ENCODE peak calls at places on chromosomes 13 and 19, in five cellular contexts. One of them, this sample, is unnamed.

GRCh38 chr19:12802267-12803106 is 618 bp downstream of the THSD8 start:
- DNase-seq in foreskin keratinocyte: no peak
- DNase-seq in upper lobe of right lung: no peak
- DNase-seq in A673: no peak
- DNase-seq in ascending aorta: no peak
- DNase-seq in this sample: no peak

GRCh38 chr13:96822900-96823299 is 171.4 kb downstream of the OXGR1 start:
- DNase-seq in foreskin keratinocyte: peak; percentile 13
- DNase-seq in upper lobe of right lung: no peak
- DNase-seq in A673: peak; percentile 24
- DNase-seq in ascending aorta: no peak
- DNase-seq in this sample: peak; percentile 12

GRCh38 chr19:57850553-57851017 is 926 bp downstream of the ZNF587 start:
- DNase-seq in foreskin keratinocyte: peak; percentile 69
- DNase-seq in upper lobe of right lung: no peak
- DNase-seq in A673: peak; percentile 58
- DNase-seq in ascending aorta: no peak
- DNase-seq in this sample: no peak

GRCh38 chr19:2242811-2243210 is 6.2 kb downstream of the SF3A2 start:
- DNase-seq in foreskin keratinocyte: no peak
- DNase-seq in upper lobe of right lung: no peak
- DNase-seq in A673: no peak
- DNase-seq in ascending aorta: no peak
- DNase-seq in this sample: no peak

GRCh38 chr13:25046274-25046984 is 49.5 kb upstream of the PABPC3 start:
- DNase-seq in foreskin keratinocyte: no peak
- DNase-seq in upper lobe of right lung: no peak
- DNase-seq in A673: peak; percentile 29
- DNase-seq in ascending aorta: no peak
- DNase-seq in this sample: no peak

GRCh38 chr19:1061987-1062386 is 5.0 kb upstream of the ARHGAP45 start:
- DNase-seq in foreskin keratinocyte: no peak
- DNase-seq in upper lobe of right lung: no peak
- DNase-seq in A673: no peak
- DNase-seq in ascending aorta: no peak
- DNase-seq in this sample: no peak

GRCh38 chr19:7550987-7551761 is 15.7 kb downstream of the PNPLA6 start:
- DNase-seq in foreskin keratinocyte: peak; percentile 44
- DNase-seq in upper lobe of right lung: peak; percentile 92
- DNase-seq in A673: peak; percentile 73
- DNase-seq in ascending aorta: peak; percentile 77
- DNase-seq in this sample: peak; percentile 65

GRCh38 chr19:43755256-43755801 is 567 bp upstream of the SMG9 start:
- DNase-seq in foreskin keratinocyte: peak; percentile 41
- DNase-seq in upper lobe of right lung: peak; percentile 92
- DNase-seq in A673: peak; percentile 85
- DNase-seq in ascending aorta: peak; percentile 84
- DNase-seq in this sample: peak; percentile 81

GRCh38 chr19:18270304-18270703 is 3.9 kb downstream of the IQCN start:
- DNase-seq in foreskin keratinocyte: no peak
- DNase-seq in upper lobe of right lung: no peak
- DNase-seq in A673: no peak
- DNase-seq in ascending aorta: no peak
- DNase-seq in this sample: no peak

GRCh38 chr19:14952767-14953166 is 11.5 kb downstream of the OR7C2 start:
- DNase-seq in foreskin keratinocyte: no peak
- DNase-seq in upper lobe of right lung: no peak
- DNase-seq in A673: no peak
- DNase-seq in ascending aorta: no peak
- DNase-seq in this sample: no peak

GRCh38 chr19:39093761-39094160 is 9.6 kb downstream of the ACP7 start:
- DNase-seq in foreskin keratinocyte: peak; percentile 57
- DNase-seq in upper lobe of right lung: no peak
- DNase-seq in A673: no peak
- DNase-seq in ascending aorta: no peak
- DNase-seq in this sample: peak; percentile 30

GRCh38 chr19:48498922-48499321 is 12.7 kb downstream of the LMTK3 start:
- DNase-seq in foreskin keratinocyte: no peak
- DNase-seq in upper lobe of right lung: no peak
- DNase-seq in A673: no peak
- DNase-seq in ascending aorta: no peak
- DNase-seq in this sample: no peak

GRCh38 chr13:25281193-25281936 is 5.9 kb downstream of the MTMR6 start:
- DNase-seq in foreskin keratinocyte: no peak
- DNase-seq in upper lobe of right lung: no peak
- DNase-seq in A673: peak; percentile 83
- DNase-seq in ascending aorta: no peak
- DNase-seq in this sample: no peak

GRCh38 chr19:36051236-36051635 is 2.8 kb downstream of the THAP8 start:
- DNase-seq in foreskin keratinocyte: no peak
- DNase-seq in upper lobe of right lung: no peak
- DNase-seq in A673: no peak
- DNase-seq in ascending aorta: no peak
- DNase-seq in this sample: no peak

GRCh38 chr13:98265669-98266551 is 88.8 kb upstream of the RNF113B start:
- DNase-seq in foreskin keratinocyte: no peak
- DNase-seq in upper lobe of right lung: no peak
- DNase-seq in A673: no peak
- DNase-seq in ascending aorta: no peak
- DNase-seq in this sample: no peak

GRCh38 chr13:65499251-65499650 is 1730.9 kb downstream of the PCDH9 start:
- DNase-seq in foreskin keratinocyte: no peak
- DNase-seq in upper lobe of right lung: no peak
- DNase-seq in A673: peak; percentile 4
- DNase-seq in ascending aorta: no peak
- DNase-seq in this sample: no peak

GRCh38 chr19:11142528-11143171 is 12.9 kb downstream of the SPC24 start:
- DNase-seq in foreskin keratinocyte: peak; percentile 73
- DNase-seq in upper lobe of right lung: peak; percentile 95
- DNase-seq in A673: peak; percentile 62
- DNase-seq in ascending aorta: peak; percentile 96
- DNase-seq in this sample: no peak
- TF ChIP-seq CTCF in foreskin keratinocyte: no peak
- TF ChIP-seq CTCF in upper lobe of right lung: no peak
- TF ChIP-seq CTCF in A673: no peak
- TF ChIP-seq CTCF in ascending aorta: no peak
- TF ChIP-seq CTCF in this sample: no peak

DNA sequence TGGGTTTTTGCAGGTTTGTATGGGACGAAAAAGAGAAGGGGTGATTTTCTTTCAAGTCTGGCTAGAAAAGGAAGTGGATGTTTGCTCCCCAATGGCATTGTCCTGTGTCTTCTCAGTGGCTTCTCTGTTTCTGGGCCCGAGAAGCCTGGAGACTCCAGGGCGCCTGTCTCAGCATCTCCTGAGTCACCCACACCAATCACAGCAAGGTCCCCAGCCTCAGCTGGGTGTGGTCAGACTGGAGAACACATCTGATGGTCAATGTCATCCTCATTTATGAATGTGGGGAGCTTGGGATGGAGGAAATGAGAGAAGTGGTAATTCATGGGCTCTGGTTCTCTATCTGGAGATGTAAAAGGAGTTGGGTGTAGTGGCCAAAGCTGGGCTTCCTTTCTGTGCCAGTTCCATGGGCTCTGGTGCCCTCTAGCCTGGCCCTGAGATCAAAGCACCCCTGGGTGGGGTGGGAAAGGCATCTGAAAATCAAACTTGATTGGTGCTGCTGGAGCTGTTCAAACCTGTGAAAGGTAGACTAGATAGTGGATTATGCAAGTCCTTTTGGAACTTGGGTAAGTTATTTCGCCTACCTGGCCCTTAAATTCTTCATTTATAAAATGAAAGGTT is 13.4 kb downstream of the RASL11A start:
- DNase-seq in foreskin keratinocyte: no peak
- DNase-seq in upper lobe of right lung: no peak
- DNase-seq in A673: no peak
- DNase-seq in ascending aorta: no peak
- DNase-seq in this sample: peak; percentile 61
- TF ChIP-seq CTCF in foreskin keratinocyte: peak; percentile 50
- TF ChIP-seq CTCF in upper lobe of right lung: peak; percentile 46
- TF ChIP-seq CTCF in A673: peak; percentile 38
- TF ChIP-seq CTCF in ascending aorta: peak; percentile 62
- TF ChIP-seq CTCF in this sample: peak; percentile 60

DNA sequence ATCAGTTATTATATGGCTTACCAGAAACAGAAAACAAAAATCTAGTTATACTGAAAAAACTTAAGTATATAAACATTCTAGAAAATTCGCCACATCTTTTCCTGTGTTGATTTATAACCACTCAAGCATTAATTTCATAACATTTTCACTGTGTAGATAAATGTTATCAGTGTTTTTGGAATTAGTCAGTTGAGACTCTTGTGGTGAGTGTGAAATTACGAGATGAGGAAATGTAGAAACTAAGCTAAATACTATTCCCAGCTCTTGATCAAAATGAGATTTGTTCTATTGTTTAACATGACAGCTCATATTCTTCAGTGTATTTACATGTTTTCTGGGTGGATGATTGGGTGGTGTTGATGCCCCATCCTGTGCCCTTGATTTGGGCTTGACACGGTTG is 406.8 kb downstream of the DACH1 start:
- DNase-seq in foreskin keratinocyte: no peak
- DNase-seq in upper lobe of right lung: no peak
- DNase-seq in A673: no peak
- DNase-seq in ascending aorta: no peak
- DNase-seq in this sample: no peak
- TF ChIP-seq CTCF in foreskin keratinocyte: no peak
- TF ChIP-seq CTCF in upper lobe of right lung: no peak
- TF ChIP-seq CTCF in A673: no peak
- TF ChIP-seq CTCF in ascending aorta: no peak
- TF ChIP-seq CTCF in this sample: no peak

GRCh38 chr19:13839193-13839937 is 37.6 kb upstream of the NANOS3 start:
- DNase-seq in foreskin keratinocyte: peak; percentile 63
- DNase-seq in upper lobe of right lung: peak; percentile 93
- DNase-seq in A673: peak; percentile 90
- DNase-seq in ascending aorta: peak; percentile 95
- DNase-seq in this sample: peak; percentile 94
- TF ChIP-seq CTCF in foreskin keratinocyte: peak; percentile 19
- TF ChIP-seq CTCF in upper lobe of right lung: no peak
- TF ChIP-seq CTCF in A673: peak; percentile 27
- TF ChIP-seq CTCF in ascending aorta: peak; percentile 7
- TF ChIP-seq CTCF in this sample: no peak

GRCh38 chr13:63085851-63086250 is 1670.2 kb upstream of the PCDH20 start:
- DNase-seq in foreskin keratinocyte: no peak
- DNase-seq in upper lobe of right lung: no peak
- DNase-seq in A673: no peak
- DNase-seq in ascending aorta: no peak
- DNase-seq in this sample: no peak

GRCh38 chr13:63081400-63082014 is 1665.9 kb upstream of the PCDH20 start:
- DNase-seq in foreskin keratinocyte: no peak
- DNase-seq in upper lobe of right lung: no peak
- DNase-seq in A673: no peak
- DNase-seq in ascending aorta: no peak
- DNase-seq in this sample: no peak

GRCh38 chr13:63088226-63088625 is 1672.6 kb upstream of the PCDH20 start:
- DNase-seq in foreskin keratinocyte: peak; percentile 7
- DNase-seq in upper lobe of right lung: no peak
- DNase-seq in A673: no peak
- DNase-seq in ascending aorta: no peak
- DNase-seq in this sample: no peak

DNA sequence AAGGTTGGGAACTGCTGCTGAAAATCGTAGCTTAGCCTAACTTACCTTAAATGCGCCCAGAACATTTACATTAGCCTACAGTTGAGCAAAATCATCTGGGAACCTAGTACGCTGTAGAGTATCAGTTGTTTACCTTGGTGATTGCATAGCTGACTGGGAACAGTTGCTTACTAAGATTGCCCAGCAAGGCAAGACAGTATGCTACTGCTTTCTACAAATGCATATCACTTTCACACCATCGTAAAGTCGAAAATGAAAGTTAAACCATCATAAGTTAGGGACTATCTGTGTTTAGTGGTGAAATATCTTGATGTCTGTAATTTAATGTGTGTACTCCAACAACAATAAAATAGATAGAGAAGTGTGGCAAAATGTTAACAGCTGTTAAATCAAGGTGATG is 1670.6 kb upstream of the PCDH20 start:
- DNase-seq in foreskin keratinocyte: no peak
- DNase-seq in upper lobe of right lung: no peak
- DNase-seq in A673: no peak
- DNase-seq in ascending aorta: no peak
- DNase-seq in this sample: no peak
- TF ChIP-seq CTCF in foreskin keratinocyte: no peak
- TF ChIP-seq CTCF in upper lobe of right lung: no peak
- TF ChIP-seq CTCF in A673: no peak
- TF ChIP-seq CTCF in ascending aorta: no peak
- TF ChIP-seq CTCF in this sample: no peak

DNA sequence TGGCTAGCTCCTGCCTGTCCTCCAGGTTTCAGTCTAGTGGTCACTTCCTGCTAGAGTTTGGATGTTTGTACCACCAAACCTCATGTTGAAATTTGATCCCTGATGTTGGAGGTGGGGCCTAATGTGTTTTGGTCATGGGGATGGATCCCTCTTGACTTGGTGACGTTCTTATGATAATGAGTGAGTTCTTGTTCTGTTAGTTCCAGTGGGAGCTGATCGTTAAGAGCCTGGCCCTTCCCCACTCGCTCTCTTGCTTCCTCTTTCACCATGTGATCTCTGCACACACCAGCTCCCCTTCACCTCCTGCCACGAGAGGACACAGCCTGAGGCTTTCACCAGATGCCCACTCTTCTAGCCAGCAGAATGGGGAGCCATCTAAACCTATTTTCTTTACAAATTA is 86.8 kb upstream of the SCEL start:
- DNase-seq in foreskin keratinocyte: no peak
- DNase-seq in upper lobe of right lung: no peak
- DNase-seq in A673: no peak
- DNase-seq in ascending aorta: no peak
- DNase-seq in this sample: peak; percentile 24
- TF ChIP-seq CTCF in foreskin keratinocyte: no peak
- TF ChIP-seq CTCF in upper lobe of right lung: no peak
- TF ChIP-seq CTCF in A673: no peak
- TF ChIP-seq CTCF in ascending aorta: no peak
- TF ChIP-seq CTCF in this sample: no peak

DNA sequence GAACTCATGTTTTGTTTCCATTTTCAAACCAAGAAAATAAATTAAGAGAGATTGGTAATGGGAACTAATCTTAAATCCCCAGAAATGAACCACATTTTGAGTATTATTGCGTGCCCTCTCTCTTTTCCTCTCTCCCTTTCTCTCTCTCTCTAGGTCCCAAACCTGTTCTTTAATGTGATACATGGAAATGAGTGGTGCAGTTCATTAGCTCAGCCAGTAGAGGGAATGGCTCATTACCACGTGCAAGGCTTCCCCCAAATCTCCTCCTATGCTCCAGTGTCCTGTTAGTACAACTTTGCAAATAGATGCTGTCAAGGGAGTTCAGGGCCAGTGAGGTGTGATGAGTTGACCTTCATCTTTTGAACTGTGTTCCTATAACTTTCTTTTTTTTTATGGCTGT is 178.4 kb downstream of the FGF9 start:
- DNase-seq in foreskin keratinocyte: no peak
- DNase-seq in upper lobe of right lung: no peak
- DNase-seq in A673: peak; percentile 44
- DNase-seq in ascending aorta: no peak
- DNase-seq in this sample: peak; percentile 62
- TF ChIP-seq CTCF in foreskin keratinocyte: peak; percentile 37
- TF ChIP-seq CTCF in upper lobe of right lung: peak; percentile 66
- TF ChIP-seq CTCF in A673: peak; percentile 58
- TF ChIP-seq CTCF in ascending aorta: peak; percentile 59
- TF ChIP-seq CTCF in this sample: peak; percentile 75

This sample was measured in NB4.